ENCODE peak calls at places on chromosomes 2 and 18, in four cellular contexts. I, G, J and M are unnamed samples.

GRCh38 chr18:22563098-22563707 is 145.5 kb upstream of the CTAGE1 start:
- DNase-seq in I (no peak), J (peak; percentile 77), G (peak; percentile 95), M (no peak)

GRCh38 chr2:157480182-157480961 is 36.5 kb upstream of the CYTIP start:
- DNase-seq in I (peak; percentile 87), G (peak; percentile 24), J (no peak), M (peak; percentile 58)

GRCh38 chr2:66301073-66301766 is 133.7 kb upstream of the MEIS1 start:
- DNase-seq in G (peak; percentile 34), J (no peak), I (peak; percentile 68), M (no peak)

GRCh38 chr18:14935210-14935609 is 187.2 kb downstream of the ANKRD30B start:
- DNase-seq in J (no peak), I (no peak), G (no peak), M (no peak)

GRCh38 chr2:241312082-241312481 is 3.4 kb downstream of the HDLBP start:
- DNase-seq in J (no peak), G (peak; percentile 40), I (no peak), M (no peak)

GRCh38 chr2:58479557-58480120 is 238.5 kb upstream of the FANCL start:
- DNase-seq in I (no peak), J (peak; percentile 22), G (no peak), M (no peak)

GRCh38 chr2:127081826-127082633 is 24.9 kb downstream of the BIN1 start:
- DNase-seq in G (peak; percentile 11), I (peak; percentile 88), J (no peak), M (no peak)

GRCh38 chr2:109253216-109253615 is 124.2 kb downstream of the SH3RF3 start:
- DNase-seq in I (no peak), J (no peak), G (no peak), M (no peak)

GRCh38 chr2:205814039-205814364 is 131.7 kb downstream of the NRP2 start:
- DNase-seq in I (no peak), G (no peak), J (no peak), M (no peak)

GRCh38 chr2:197972017-197972416 is 167.6 kb downstream of the PLCL1 start:
- DNase-seq in I (no peak), J (peak; percentile 9), G (peak; percentile 72), M (no peak)

GRCh38 chr2:138708682-138709241 is 71.4 kb downstream of the NXPH2 start:
- DNase-seq in G (peak; percentile 34), J (peak; percentile 17), I (no peak), M (no peak)

GRCh38 chr2:29942711-29943110 is 21.3 kb upstream of the ALK start:
- DNase-seq in J (no peak), I (no peak), G (no peak), M (no peak)

GRCh38 chr2:101781326-101781725 is 83.8 kb downstream of the MAP4K4 start:
- DNase-seq in I (no peak), G (no peak), J (no peak), M (no peak)

GRCh38 chr2:144215701-144216675 is 303.9 kb downstream of the ZEB2 start:
- DNase-seq in G (no peak), I (no peak), J (no peak), M (no peak)

GRCh38 chr2:26764078-26764887 is at the start of gene SLC35F6:
- DNase-seq in J (peak; percentile 90), I (peak; percentile 93), G (peak; percentile 67), M (peak; percentile 91)

GRCh38 chr2:132416080-132416911 is at the start of gene GPR39:
- DNase-seq in G (peak; percentile 96), I (peak; percentile 72), J (peak; percentile 75), M (peak; percentile 94)

GRCh38 chr2:132415256-132416079 is 1.1 kb upstream of the GPR39 start:
- DNase-seq in J (no peak), G (peak; percentile 27), I (no peak), M (no peak)

GRCh38 chr2:132417430-132418035 is 928 bp downstream of the GPR39 start:
- DNase-seq in I (no peak), J (no peak), G (no peak), M (no peak)

GRCh38 chr2:132420776-132421175 is 4.2 kb downstream of the GPR39 start:
- DNase-seq in I (no peak), G (no peak), J (no peak), M (no peak)

GRCh38 chr2:132416996-132417395 is 391 bp downstream of the GPR39 start:
- DNase-seq in G (no peak), I (no peak), J (no peak), M (no peak)
- H3K4me3 ChIP-seq in G (no peak overlapping the region), I (peak overlapping the region; percentile 69), J (peak overlapping the region; percentile 51), M (peak overlapping the region; percentile 63)

GRCh38 chr2:105280281-105280680 is 38.7 kb downstream of the GPR45 start:
- DNase-seq in G (no peak), J (no peak), I (no peak), M (no peak)
- H3K36me3 ChIP-seq in G (peaks cover 32% of the 10 kb centered on the region), J (peaks cover 24% of the 10 kb centered on the region), I (peaks cover 83% of the 10 kb centered on the region), M (peaks cover 96% of the 10 kb centered on the region)

GRCh38 chr18:34595673-34596072 is 114.4 kb upstream of the DTNA start:
- DNase-seq in I (no peak), J (peak; percentile 52), G (peak; percentile 41), M (no peak)
- H3K27ac ChIP-seq in I (peak overlapping the region; percentile 83), J (no peak overlapping the region), G (no peak overlapping the region), M (no peak overlapping the region)

GRCh38 chr2:16678964-16679363 is 13.3 kb upstream of the CYRIA start:
- DNase-seq in G (no peak), J (no peak), I (no peak), M (no peak)
- H3K4me3 ChIP-seq in G (no peak overlapping the region), J (no peak overlapping the region), I (no peak overlapping the region), M (no peak overlapping the region)

DNA sequence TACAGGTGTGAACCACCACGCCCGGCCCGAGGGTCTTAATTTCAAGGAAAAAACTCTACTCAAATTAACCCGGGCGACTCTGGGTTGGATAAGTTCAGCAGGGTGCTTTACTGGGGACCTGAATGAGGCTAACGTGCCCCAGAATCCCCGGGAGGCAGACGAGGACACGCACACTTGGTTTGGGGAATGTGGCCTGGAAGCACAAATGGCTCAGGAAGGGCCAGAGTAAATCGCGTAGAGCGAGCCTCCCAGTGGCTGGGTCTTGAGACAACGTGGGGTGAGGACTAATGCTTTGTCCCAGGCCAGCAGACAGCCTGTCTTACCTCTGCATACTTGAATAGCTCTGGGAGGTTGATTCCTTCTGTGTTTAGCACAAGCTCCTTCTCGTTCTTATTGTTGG is 75.8 kb downstream of the POLR1A start:
- DNase-seq in I (peak; percentile 26), G (no peak), J (no peak), M (no peak)
- H3K36me3 ChIP-seq in I (peaks cover 92% of the 10 kb centered on the region), G (peaks cover 74% of the 10 kb centered on the region), J (peaks cover 81% of the 10 kb centered on the region), M (peaks cover 86% of the 10 kb centered on the region)

DNA sequence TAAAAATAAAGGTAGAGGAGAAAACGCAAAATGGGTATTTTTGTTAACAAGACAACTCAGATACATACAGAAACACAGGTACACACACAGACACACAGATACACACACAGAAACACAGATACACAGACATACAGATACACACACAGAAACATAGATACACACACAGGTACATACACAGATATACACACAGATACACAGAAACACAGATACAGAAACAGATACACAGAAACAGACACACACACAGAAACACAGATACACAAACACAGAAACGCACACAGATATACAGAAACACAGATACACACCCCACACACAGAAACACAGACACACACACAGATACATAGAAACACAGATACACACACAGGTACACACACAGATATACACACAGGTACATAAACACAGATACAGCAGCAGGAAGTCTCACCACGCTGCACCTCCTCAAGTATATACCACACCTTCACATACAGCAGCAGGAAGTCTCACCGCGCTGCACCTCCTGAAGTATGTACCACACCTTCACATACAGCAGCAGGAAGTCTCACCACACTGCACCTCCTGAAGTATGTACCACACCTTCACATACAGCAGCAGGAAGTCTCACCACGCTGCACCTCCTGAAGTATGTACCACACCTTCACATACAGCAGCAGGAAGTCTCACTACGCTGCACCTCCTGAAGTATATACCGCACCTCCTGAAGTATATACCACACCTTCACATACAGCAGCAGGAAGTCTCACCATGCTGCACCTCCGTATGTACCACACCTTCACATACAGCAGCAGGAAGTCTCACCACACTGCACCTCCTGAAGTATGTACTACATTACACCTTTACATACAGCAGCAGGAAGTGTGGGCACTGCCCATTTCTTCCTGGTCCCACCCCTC is 250.5 kb downstream of the HDAC4 start:
- DNase-seq in J (no peak), G (no peak), I (no peak), M (peak; percentile 32)
- H3K27ac ChIP-seq in J (no peak overlapping the region), G (no peak overlapping the region), I (peak overlapping the region; percentile 64), M (no peak overlapping the region)

GRCh38 chr2:224565452-224566035 is 19.6 kb downstream of the CUL3 start:
- DNase-seq in G (no peak), I (no peak), J (no peak), M (no peak)

GRCh38 chr2:224562831-224563230 is 22.3 kb downstream of the CUL3 start:
- DNase-seq in G (no peak), J (no peak), I (no peak), M (no peak)

GRCh38 chr2:224563537-224563936 is 21.6 kb downstream of the CUL3 start:
- DNase-seq in J (no peak), I (no peak), G (no peak), M (no peak)

GRCh38 chr2:224560549-224560948 is 24.6 kb downstream of the CUL3 start:
- DNase-seq in G (no peak), I (no peak), J (no peak), M (no peak)

GRCh38 chr2:224561234-224562005 is 23.7 kb downstream of the CUL3 start:
- DNase-seq in J (no peak), I (no peak), G (peak; percentile 41), M (no peak)
- H3K4me3 ChIP-seq in J (no peak overlapping the region), I (no peak overlapping the region), G (no peak overlapping the region), M (no peak overlapping the region)

DNA sequence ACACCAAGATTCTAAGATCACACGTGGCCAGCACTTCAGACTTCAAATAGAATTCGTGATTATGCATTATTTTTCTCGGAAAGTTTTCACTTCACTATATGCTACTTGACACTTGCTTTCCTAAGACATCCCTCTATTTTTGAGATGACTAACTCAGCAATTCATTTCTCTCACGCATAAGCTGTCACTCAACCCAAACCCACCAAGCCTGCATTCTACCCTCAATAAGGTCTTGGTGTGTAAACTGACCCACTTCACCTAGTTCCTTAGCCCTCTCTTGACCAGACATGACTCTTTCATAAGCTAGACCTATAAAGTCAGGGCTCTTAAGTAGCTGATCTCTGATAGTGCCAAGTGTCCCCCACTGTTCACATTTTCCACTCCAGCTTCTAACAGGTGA is 11.7 kb downstream of the CKAP2L start:
- DNase-seq in G (no peak), I (no peak), J (no peak), M (no peak)
- H3K36me3 ChIP-seq in G (peaks cover 2% of the 10 kb centered on the region), I (no peaks in the 10 kb centered on the region), J (peaks cover 90% of the 10 kb centered on the region), M (no peaks in the 10 kb centered on the region)

DNA sequence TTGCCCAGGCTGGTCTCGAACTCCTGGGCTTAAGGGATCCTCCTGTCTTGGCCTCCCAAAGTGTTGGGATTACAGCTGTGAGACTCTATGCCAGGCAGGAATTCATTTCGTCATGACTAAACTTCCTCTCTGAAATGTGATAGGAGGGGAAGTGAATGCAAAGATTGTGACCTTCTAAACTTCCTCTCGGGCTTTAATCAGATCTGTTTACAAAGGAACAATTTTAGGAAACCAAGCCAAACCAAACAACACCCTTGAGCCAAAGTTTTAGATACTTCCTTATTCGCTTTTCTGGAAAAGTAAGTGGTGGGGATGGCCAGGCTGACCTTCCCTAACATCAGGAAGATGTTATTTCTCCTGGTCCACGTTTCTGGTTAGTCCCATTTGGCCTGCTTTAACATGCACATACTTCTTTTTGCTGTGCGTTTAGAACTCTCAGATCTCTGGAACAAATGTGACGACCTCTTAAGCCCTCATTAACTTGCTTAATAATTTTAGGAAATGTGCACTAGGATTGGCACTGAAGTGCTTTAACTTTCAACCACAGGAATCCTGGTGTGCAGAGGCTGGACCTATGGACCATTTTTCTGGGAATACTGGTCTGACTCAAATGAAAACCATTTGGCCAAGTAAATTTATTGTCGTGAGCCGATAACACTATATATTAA is 33.2 kb upstream of the YES1 start:
- DNase-seq in G (peak; percentile 63), J (peak; percentile 23), I (no peak), M (no peak)
- H3K27ac ChIP-seq in G (no peak overlapping the region), J (no peak overlapping the region), I (no peak overlapping the region), M (no peak overlapping the region)